ENCODE peak calls at places on chromosomes 6 and 20, in ten cellular contexts. D, S, P, Z, H, U, E, N, F and J are unnamed samples.

GRCh38 chr20:44247676-44248419 is 740 bp downstream of the GDAP1L1 start:
- DNase-seq in D (peak), S (peak), P (peak), Z (peak), H (peak), U (no peak), E (no peak), N (peak), F (no peak), J (no peak)

GRCh38 chr6:144215402-144215931 is 65.2 kb downstream of the STX11 start:
- DNase-seq in D (peak), S (peak), P (peak), Z (no peak), H (peak), U (peak), E (peak), N (peak), F (peak), J (peak)

GRCh38 chr20:3751664-3752385 is 15.7 kb downstream of the ADISSP start:
- DNase-seq in D (peak), S (peak), P (no peak), Z (peak), H (peak), U (no peak), E (peak), N (no peak), F (peak), J (no peak)

GRCh38 chr6:27924179-27924578 is 12.0 kb upstream of the OR2B2 start:
- DNase-seq in D (no peak), S (no peak), P (no peak), Z (no peak), H (no peak), U (no peak), E (no peak), N (no peak), F (no peak), J (no peak)

GRCh38 chr6:34447381-34447780 is 18.5 kb upstream of the PACSIN1 start:
- DNase-seq in D (peak), S (no peak), P (no peak), Z (no peak), H (no peak), U (no peak), E (no peak), N (no peak), F (no peak), J (no peak)

GRCh38 chr20:1310506-1311190 is 18.3 kb downstream of the SDCBP2 start:
- DNase-seq in D (peak), S (no peak), P (no peak), Z (no peak), H (no peak), U (no peak), E (no peak), N (no peak), F (no peak), J (peak)

GRCh38 chr6:134373282-134373922 is 55.5 kb upstream of the SGK1 start:
- DNase-seq in D (no peak), S (peak), P (no peak), Z (no peak), H (no peak), U (peak), E (peak), N (peak), F (peak), J (peak)

GRCh38 chr6:23663652-23664051 is 462.4 kb upstream of the NRSN1 start:
- DNase-seq in D (no peak), S (no peak), P (no peak), Z (no peak), H (no peak), U (no peak), E (no peak), N (no peak), F (no peak), J (no peak)

GRCh38 chr20:53097371-53097770 is 125.2 kb downstream of the TSHZ2 start:
- DNase-seq in D (no peak), S (no peak), P (no peak), Z (no peak), H (no peak), U (no peak), E (no peak), N (no peak), F (no peak), J (no peak)

GRCh38 chr6:35497571-35498406 is 910 bp upstream of the TEAD3 start:
- DNase-seq in D (peak), S (peak), P (no peak), Z (no peak), H (peak), U (peak), E (peak), N (peak), F (peak), J (peak)

GRCh38 chr6:54130179-54130578 is 18.9 kb downstream of the MLIP start:
- DNase-seq in D (no peak), S (no peak), P (no peak), Z (no peak), H (no peak), U (no peak), E (no peak), N (no peak), F (no peak), J (no peak)

GRCh38 chr6:139881728-139882211 is 507.3 kb upstream of the CITED2 start:
- DNase-seq in D (no peak), S (peak), P (no peak), Z (no peak), H (no peak), U (peak), E (no peak), N (peak), F (no peak), J (no peak)

GRCh38 chr20:51258582-51259175 is 235.8 kb upstream of the KCNG1 start:
- DNase-seq in D (no peak), S (no peak), P (no peak), Z (no peak), H (no peak), U (no peak), E (no peak), N (peak), F (no peak), J (no peak)

GRCh38 chr6:3422457-3422816 is 34.4 kb downstream of the SLC22A23 start:
- DNase-seq in D (no peak), S (no peak), P (no peak), Z (no peak), H (no peak), U (no peak), E (no peak), N (no peak), F (no peak), J (no peak)

GRCh38 chr6:148677594-148678476 is 69.0 kb upstream of the UST start:
- DNase-seq in D (no peak), S (no peak), P (no peak), Z (no peak), H (no peak), U (no peak), E (no peak), N (no peak), F (no peak), J (no peak)

GRCh38 chr6:148678682-148679081 is 68.1 kb upstream of the UST start:
- DNase-seq in D (no peak), S (no peak), P (no peak), Z (no peak), H (no peak), U (no peak), E (no peak), N (no peak), F (no peak), J (no peak)

GRCh38 chr6:148682252-148682651 is 64.6 kb upstream of the UST start:
- DNase-seq in D (no peak), S (no peak), P (no peak), Z (no peak), H (no peak), U (no peak), E (no peak), N (no peak), F (no peak), J (no peak)

GRCh38 chr6:148681666-148682065 is 65.2 kb upstream of the UST start:
- DNase-seq in D (no peak), S (no peak), P (no peak), Z (no peak), H (no peak), U (no peak), E (no peak), N (peak), F (no peak), J (no peak)

DNA sequence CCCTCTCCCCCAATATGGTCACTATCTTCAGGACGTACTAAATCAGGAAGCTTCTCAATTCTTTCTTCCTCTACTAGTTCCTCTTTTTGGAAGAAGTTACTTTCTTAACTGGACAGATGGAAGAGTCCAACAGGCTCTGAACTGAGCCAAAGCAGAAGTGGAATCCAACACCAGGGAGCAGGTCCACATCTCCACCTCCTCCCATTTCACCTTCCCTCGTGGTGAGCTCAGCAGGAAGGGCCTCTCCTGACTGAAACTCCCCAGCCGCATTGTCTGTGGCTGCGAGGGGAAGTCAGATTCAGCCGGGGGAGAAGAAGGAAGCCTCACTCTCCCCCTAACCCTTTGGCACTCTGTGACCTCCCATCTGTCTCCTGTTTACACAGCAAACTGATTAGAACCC is 63.8 kb upstream of the UST start:
- DNase-seq in D (no peak), S (no peak), P (no peak), Z (no peak), H (peak), U (no peak), E (no peak), N (no peak), F (no peak), J (no peak)
- H3K27ac ChIP-seq in D (no peak), S (no peak), P (no peak), Z (no peak), H (no peak), U (no peak), E (no peak), N (no peak), F (no peak), J (peak)

GRCh38 chr6:158122048-158122447 is 46.0 kb downstream of the SERAC1 start:
- DNase-seq in D (no peak), S (no peak), P (no peak), Z (no peak), H (no peak), U (no peak), E (no peak), N (no peak), F (no peak), J (no peak)
- H3K27ac ChIP-seq in D (no peak), S (no peak), P (no peak), Z (no peak), H (no peak), U (no peak), E (no peak), N (no peak), F (no peak), J (no peak)

GRCh38 chr6:143205170-143205879 is 144.6 kb downstream of the AIG1 start:
- DNase-seq in D (no peak), S (no peak), P (no peak), Z (no peak), H (no peak), U (no peak), E (no peak), N (peak), F (no peak), J (no peak)

GRCh38 chr6:143210420-143210819 is 149.7 kb downstream of the AIG1 start:
- DNase-seq in D (no peak), S (no peak), P (no peak), Z (no peak), H (no peak), U (no peak), E (no peak), N (no peak), F (no peak), J (no peak)

GRCh38 chr6:143205983-143206382 is 145.3 kb downstream of the AIG1 start:
- DNase-seq in D (no peak), S (no peak), P (no peak), Z (no peak), H (no peak), U (no peak), E (no peak), N (peak), F (no peak), J (no peak)

GRCh38 chr6:143204045-143204444 is 143.4 kb downstream of the AIG1 start:
- DNase-seq in D (no peak), S (no peak), P (no peak), Z (no peak), H (no peak), U (no peak), E (no peak), N (no peak), F (no peak), J (no peak)

GRCh38 chr6:143206550-143206949 is 145.9 kb downstream of the AIG1 start:
- DNase-seq in D (no peak), S (no peak), P (no peak), Z (no peak), H (no peak), U (no peak), E (no peak), N (no peak), F (no peak), J (no peak)
- H3K27ac ChIP-seq in D (no peak), S (no peak), P (no peak), Z (no peak), H (no peak), U (no peak), E (no peak), N (no peak), F (no peak), J (no peak)

GRCh38 chr20:13147071-13147961 is 73.8 kb upstream of the ISM1 start:
- DNase-seq in D (no peak), S (peak), P (no peak), Z (no peak), H (no peak), U (peak), E (no peak), N (no peak), F (no peak), J (no peak)
- H3K27ac ChIP-seq in D (no peak), S (peak), P (peak), Z (no peak), H (peak), U (no peak), E (no peak), N (no peak), F (peak), J (peak)

GRCh38 chr20:12728782-12729181 is 280.0 kb upstream of the SPTLC3 start:
- DNase-seq in D (no peak), S (no peak), P (no peak), Z (no peak), H (no peak), U (no peak), E (no peak), N (no peak), F (no peak), J (no peak)
- H3K27ac ChIP-seq in D (no peak), S (no peak), P (no peak), Z (no peak), H (no peak), U (no peak), E (no peak), N (no peak), F (no peak), J (no peak)

DNA sequence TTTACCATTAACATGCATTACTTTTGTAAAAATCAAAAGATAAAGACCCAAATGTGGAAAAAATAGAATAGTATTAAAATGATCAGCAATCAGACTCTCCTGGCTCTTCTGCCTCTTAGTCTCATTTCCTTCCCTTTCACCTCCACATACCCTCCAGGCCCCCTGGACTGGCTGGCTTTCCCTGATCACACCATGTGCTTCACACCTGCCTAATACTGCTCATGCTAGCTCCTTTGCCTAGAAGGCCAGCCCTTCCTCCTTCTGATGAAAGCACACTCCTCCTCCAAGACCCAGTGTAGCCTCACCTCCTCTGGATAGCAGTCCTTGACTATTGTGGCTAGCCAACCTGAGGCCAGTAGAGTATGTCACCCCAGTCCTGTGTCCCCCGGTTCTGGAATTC is 182.0 kb upstream of the HEY2 start:
- DNase-seq in D (no peak), S (no peak), P (no peak), Z (no peak), H (no peak), U (no peak), E (no peak), N (no peak), F (no peak), J (no peak)
- H3K27ac ChIP-seq in D (no peak), S (no peak), P (no peak), Z (no peak), H (no peak), U (no peak), E (no peak), N (no peak), F (no peak), J (no peak)

DNA sequence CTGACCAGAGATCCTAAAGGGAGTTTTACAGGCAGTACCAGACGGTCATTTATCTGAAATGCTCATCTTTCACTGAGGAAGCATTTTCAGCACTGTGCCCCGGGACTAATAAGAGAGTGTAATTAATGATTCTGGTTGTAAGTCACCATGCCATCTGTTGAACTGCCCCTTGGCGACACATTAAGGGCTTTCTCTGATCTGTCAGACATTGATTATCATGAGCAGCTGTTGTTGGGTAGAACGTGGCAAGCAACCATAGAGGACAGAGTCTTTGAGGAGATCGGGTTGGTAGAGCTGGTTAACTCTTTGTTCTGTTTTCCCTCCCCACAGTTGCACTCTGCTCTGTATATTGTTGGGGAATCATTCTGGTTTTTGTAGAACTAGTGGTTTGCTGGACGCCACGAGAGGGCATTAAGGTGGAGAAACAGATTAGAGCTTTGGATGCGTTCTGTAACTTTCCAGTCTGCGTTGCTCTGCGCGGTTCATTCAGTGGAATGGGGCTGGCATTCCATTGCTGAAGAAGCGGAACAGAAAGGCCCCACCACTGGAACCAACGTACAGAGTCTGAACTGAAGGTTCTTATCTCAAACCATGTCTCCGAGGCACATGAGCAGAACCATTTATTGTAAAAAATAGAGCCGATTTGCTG is 34.3 kb downstream of the RPRD1B start:
- DNase-seq in D (no peak), S (no peak), P (no peak), Z (no peak), H (no peak), U (no peak), E (no peak), N (no peak), F (no peak), J (no peak)
- H3K27ac ChIP-seq in D (no peak), S (no peak), P (no peak), Z (no peak), H (peak), U (no peak), E (no peak), N (no peak), F (no peak), J (peak)